ENCODE peak calls at places on chromosomes 3 and 15, in seven cellular contexts. N is HCT116, O is uterus, F is fibroblast of lung, R is cardiac muscle cell, C is left ventricle myocardium inferior, L is H1. X is an unnamed sample.
A peak's percentile ranks its signal among the peaks of the same experiment; 100 is the strongest.

GRCh38 chr3:49353022-49353421 is 5.1 kb downstream of the GPX1 start:
- DNase-seq in N (no peak), O (no peak), F (no peak), R (no peak), C (no peak), L (no peak), X (no peak)

GRCh38 chr15:48358229-48358641 is 27.0 kb downstream of the DUT start:
- DNase-seq in N (peak; percentile 21), O (no peak), F (peak; percentile 77), R (peak; percentile 61), C (no peak), L (no peak), X (no peak)

GRCh38 chr3:188911033-188911850 is 260.5 kb upstream of the TPRG1 start:
- DNase-seq in N (no peak), O (peak; percentile 71), F (peak; percentile 71), R (peak; percentile 48), C (no peak), L (no peak), X (no peak)

GRCh38 chr3:42061711-42062408 is 29.3 kb upstream of the TRAK1 start:
- DNase-seq in N (peak; percentile 68), O (peak; percentile 74), F (peak; percentile 90), R (peak; percentile 92), C (peak; percentile 85), L (no peak), X (peak; percentile 88)

GRCh38 chr3:73563896-73564582 is 60.7 kb downstream of the PDZRN3 start:
- DNase-seq in N (no peak), O (no peak), F (no peak), R (no peak), C (no peak), L (no peak), X (no peak)

GRCh38 chr3:41356775-41357174 is 157.5 kb downstream of the CTNNB1 start:
- DNase-seq in N (no peak), O (no peak), F (no peak), R (no peak), C (no peak), L (no peak), X (no peak)

GRCh38 chr3:187889601-187890404 is 144.5 kb upstream of the BCL6 start:
- DNase-seq in N (peak; percentile 13), O (peak; percentile 30), F (peak; percentile 20), R (peak; percentile 53), C (no peak), L (no peak), X (peak; percentile 17)

GRCh38 chr3:119388577-119388976 is 74.8 kb downstream of the TMEM39A start:
- DNase-seq in N (no peak), O (no peak), F (peak; percentile 8), R (no peak), C (no peak), L (no peak), X (no peak)

GRCh38 chr3:8606666-8607065 is 37.9 kb downstream of the SSUH2 start:
- DNase-seq in N (no peak), O (no peak), F (no peak), R (no peak), C (no peak), L (no peak), X (no peak)

GRCh38 chr3:162136136-162136535 is 639.5 kb downstream of the OTOL1 start:
- DNase-seq in N (no peak), O (no peak), F (no peak), R (no peak), C (peak; percentile 33), L (no peak), X (no peak)

GRCh38 chr3:14465425-14465824 is 63.0 kb downstream of the SLC6A6 start:
- DNase-seq in N (no peak), O (no peak), F (no peak), R (no peak), C (no peak), L (no peak), X (no peak)

GRCh38 chr15:73345658-73346057 is 23.1 kb downstream of the HCN4 start:
- DNase-seq in N (no peak), O (no peak), F (no peak), R (no peak), C (no peak), L (no peak), X (no peak)

GRCh38 chr15:80823995-80824394 is 44.8 kb downstream of the CEMIP start:
- DNase-seq in N (no peak), O (no peak), F (no peak), R (no peak), C (no peak), L (no peak), X (no peak)

GRCh38 chr3:39188271-39189149 is 3.9 kb downstream of the XIRP1 start:
- DNase-seq in N (no peak), O (no peak), F (no peak), R (no peak), C (no peak), L (no peak), X (peak; percentile 63)

GRCh38 chr15:31364301-31365031 is 37.8 kb downstream of the KLF13 start:
- DNase-seq in N (no peak), O (no peak), F (no peak), R (no peak), C (peak; percentile 34), L (no peak), X (peak; percentile 62)

GRCh38 chr3:171788546-171789351 is 21.5 kb downstream of the PLD1 start:
- DNase-seq in N (no peak), O (no peak), F (peak; percentile 80), R (peak; percentile 94), C (no peak), L (no peak), X (no peak)

DNA sequence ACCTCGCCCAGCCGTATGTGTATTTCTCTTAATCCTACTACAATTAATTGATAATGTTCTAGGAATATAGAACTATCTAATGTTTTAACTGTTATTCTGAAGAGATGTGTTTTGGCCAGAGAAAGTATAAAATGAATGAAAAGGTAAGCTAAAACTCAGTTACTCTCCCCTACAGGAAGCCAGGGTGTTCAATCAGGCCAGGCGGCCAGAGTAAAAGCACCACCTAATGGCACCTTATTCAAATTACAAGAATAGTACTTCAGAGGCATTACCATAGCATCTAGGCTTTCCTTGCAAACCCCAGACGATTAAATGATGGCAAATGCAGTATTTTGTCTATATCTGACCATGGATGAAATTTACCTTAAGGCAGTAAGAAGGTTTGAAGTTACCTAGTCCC is 10.4 kb downstream of the SLC12A8 start:
- DNase-seq in N (no peak), O (no peak), F (peak; percentile 50), R (peak; percentile 31), C (no peak), L (no peak), X (no peak)
- TF ChIP-seq CTCF in N (peak; percentile 16), O (no peak), F (no peak), R (peak; percentile 31), C (no peak), L (peak; percentile 57), X (no peak)

DNA sequence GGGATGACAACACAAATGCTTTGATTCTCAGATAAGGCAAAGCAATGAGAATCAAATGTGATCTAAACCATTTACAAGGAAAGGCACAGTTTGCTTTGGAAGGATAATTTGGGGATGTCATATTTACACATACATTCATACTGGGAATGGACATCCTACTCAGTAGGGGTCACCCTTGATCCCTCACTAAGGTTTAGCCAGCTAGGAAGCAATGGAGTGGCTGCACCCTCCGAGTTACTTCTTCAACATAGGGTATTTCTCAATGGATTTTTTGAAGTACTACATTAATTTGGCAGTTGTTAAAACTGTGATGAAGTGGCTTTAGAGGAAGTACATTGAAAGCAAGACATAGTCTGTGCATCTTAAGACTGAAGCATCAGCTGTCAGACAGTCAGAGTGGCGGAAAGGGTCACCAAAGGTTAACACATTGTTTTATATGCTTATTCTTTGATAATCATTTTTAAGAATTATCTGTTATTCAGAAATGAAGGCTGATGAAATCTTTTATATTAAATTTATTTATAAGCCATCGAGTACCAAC is 22.0 kb upstream of the SSR3 start:
- DNase-seq in N (no peak), O (no peak), F (peak; percentile 16), R (peak; percentile 28), C (no peak), L (no peak), X (no peak)
- H3K27ac ChIP-seq in N (no peak overlapping the region), O (no peak overlapping the region), F (no peak overlapping the region), R (no peak overlapping the region), C (no peak overlapping the region), L (no peak overlapping the region), X (no peak overlapping the region)

DNA sequence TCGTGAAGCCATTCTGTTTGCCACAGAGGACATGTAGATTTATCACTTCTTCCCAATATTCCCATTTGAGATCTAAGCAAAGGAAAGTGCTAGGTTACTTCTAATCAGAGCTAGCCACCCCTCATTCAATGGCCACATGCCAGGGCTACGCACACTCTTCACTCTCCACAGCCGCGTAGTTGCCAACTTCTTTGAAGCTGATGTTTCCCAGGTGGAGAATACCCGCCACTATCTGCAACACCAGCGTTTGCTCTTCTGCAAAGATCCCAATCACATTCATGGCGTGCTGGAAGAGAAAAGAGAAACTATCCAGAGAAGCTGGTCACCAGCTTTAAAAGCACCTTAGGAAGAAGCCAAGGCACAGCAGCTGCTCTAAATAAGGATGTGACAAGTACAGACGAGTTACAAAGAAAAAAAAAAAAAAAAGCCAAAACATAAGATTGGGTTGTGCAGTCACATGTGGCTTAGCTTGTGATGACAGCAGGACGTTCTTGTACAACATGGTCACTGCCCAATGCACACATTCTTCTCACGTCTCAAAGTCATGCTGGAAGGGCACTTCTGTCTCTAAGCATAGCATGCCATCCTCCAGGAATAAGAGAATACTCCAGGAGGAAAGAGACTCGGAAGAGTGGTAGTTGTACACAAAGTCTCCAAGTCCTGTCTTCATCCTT is 16.4 kb downstream of the LDHAL6B start:
- DNase-seq in N (no peak), O (no peak), F (no peak), R (no peak), C (no peak), L (no peak), X (no peak)
- H3K4me1 ChIP-seq in N (no peaks in the 10 kb centered on the region), O (no peaks in the 10 kb centered on the region), F (peaks cover 9% of the 10 kb centered on the region), R (peaks cover 3% of the 10 kb centered on the region), C (peaks cover 31% of the 10 kb centered on the region), L (no peaks in the 10 kb centered on the region), X (no peaks in the 10 kb centered on the region)

GRCh38 chr15:26101443-26101842 is 238.3 kb upstream of the ATP10A start:
- DNase-seq in N (no peak), O (no peak), F (no peak), R (no peak), C (no peak), L (no peak), X (no peak)

GRCh38 chr15:26098801-26099200 is 235.7 kb upstream of the ATP10A start:
- DNase-seq in N (no peak), O (no peak), F (no peak), R (no peak), C (no peak), L (no peak), X (no peak)

GRCh38 chr15:26091184-26091583 is 228.1 kb upstream of the ATP10A start:
- DNase-seq in N (no peak), O (no peak), F (no peak), R (no peak), C (no peak), L (no peak), X (no peak)

GRCh38 chr15:26097216-26097615 is 234.1 kb upstream of the ATP10A start:
- DNase-seq in N (no peak), O (no peak), F (no peak), R (no peak), C (no peak), L (no peak), X (no peak)

DNA sequence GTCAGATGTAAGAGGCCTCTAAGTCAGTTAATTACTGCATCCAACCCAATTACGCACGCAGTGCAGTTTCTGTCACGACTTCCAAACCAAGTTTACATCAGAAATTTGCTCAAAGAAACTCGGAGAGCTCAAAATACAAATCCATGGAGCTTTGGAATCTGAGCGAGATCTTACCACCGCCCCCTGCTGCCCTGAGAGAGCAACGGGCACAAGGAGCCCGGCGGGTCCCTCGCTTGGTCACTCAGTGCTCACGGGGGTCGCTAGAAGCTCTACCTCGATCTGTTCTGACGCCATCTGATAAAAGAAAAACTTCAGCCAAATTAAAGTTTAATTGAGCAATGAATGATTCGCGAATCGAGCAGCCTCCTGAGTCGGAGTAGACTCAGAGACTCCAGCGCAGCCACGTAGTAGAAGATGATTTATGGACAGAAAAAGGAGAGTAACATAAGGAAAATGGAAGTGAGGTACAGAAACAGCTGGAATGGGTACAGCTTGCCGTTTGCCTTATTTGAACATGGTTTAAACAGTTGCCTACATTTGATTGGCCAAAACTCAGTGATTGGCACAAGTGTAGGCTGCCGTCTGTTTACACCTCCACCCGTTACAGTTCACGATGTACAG is 232.7 kb upstream of the ATP10A start:
- DNase-seq in N (no peak), O (no peak), F (no peak), R (no peak), C (no peak), L (peak; percentile 74), X (no peak)
- TF ChIP-seq CTCF in N (no peak), O (no peak), F (no peak), R (no peak), C (peak; percentile 36), L (peak; percentile 69), X (no peak)